ENCODE peak calls at places on chromosomes 2 and 18, in four cellular contexts. S is OCI-LY7, C is fibroblast of pulmonary artery, P is breast epithelium. K is an unnamed sample.

GRCh38 chr2:202022755-202023154 is 10.9 kb upstream of the FZD7 start:
- DNase-seq in S (no peak), C (no peak), P (no peak), K (no peak)

GRCh38 chr2:138446043-138446442 is 55.5 kb upstream of the SPOPL start:
- DNase-seq in S (no peak), C (no peak), P (no peak), K (no peak)

GRCh38 chr2:9703701-9704221 is 73.0 kb upstream of the YWHAQ start:
- DNase-seq in S (no peak), C (peak), P (no peak), K (peak)

GRCh38 chr2:28366496-28367282 is 26.0 kb upstream of the FOSL2 start:
- DNase-seq in S (no peak), C (peak), P (no peak), K (no peak)

GRCh38 chr2:219608399-219608964 is 10.8 kb downstream of the STK11IP start:
- DNase-seq in S (no peak), C (no peak), P (no peak), K (no peak)

GRCh38 chr2:224195954-224196571 is 157.0 kb upstream of the SERPINE2 start:
- DNase-seq in S (no peak), C (peak), P (no peak), K (no peak)

GRCh38 chr18:9712130-9712577 is 4.1 kb downstream of the RAB31 start:
- DNase-seq in S (no peak), C (no peak), P (no peak), K (no peak)

GRCh38 chr2:224133387-224133786 is 94.3 kb upstream of the SERPINE2 start:
- DNase-seq in S (no peak), C (no peak), P (no peak), K (no peak)

GRCh38 chr18:72588339-72588738 is 44.2 kb upstream of the CBLN2 start:
- DNase-seq in S (no peak), C (no peak), P (no peak), K (no peak)

GRCh38 chr2:218423584-218423983 is 4.7 kb downstream of the VIL1 start:
- DNase-seq in S (no peak), C (no peak), P (no peak), K (no peak)
- TF ChIP-seq CTCF in S (no peak), C (no peak), P (no peak), K (no peak)

GRCh38 chr2:240252191-240252871 is 111.9 kb upstream of the OTOS start:
- DNase-seq in S (no peak), C (no peak), P (no peak), K (no peak)
- TF ChIP-seq CTCF in S (no peak), C (no peak), P (no peak), K (no peak)

GRCh38 chr18:13555192-13555591 is 171.2 kb downstream of the FAM210A start:
- DNase-seq in S (no peak), C (no peak), P (no peak), K (no peak)
- TF ChIP-seq CTCF in S (no peak), C (no peak), P (no peak), K (no peak)

GRCh38 chr18:4453712-4454547 is 1.2 kb downstream of the DLGAP1 start:
- DNase-seq in S (no peak), C (no peak), P (no peak), K (no peak)
- TF ChIP-seq CTCF in S (no peak), C (no peak), P (no peak), K (no peak)

GRCh38 chr18:31428211-31428610 is 19.3 kb upstream of the DSG3 start:
- DNase-seq in S (no peak), C (no peak), P (no peak), K (no peak)

GRCh38 chr18:31427010-31427409 is 20.5 kb upstream of the DSG3 start:
- DNase-seq in S (no peak), C (no peak), P (no peak), K (no peak)

GRCh38 chr18:31426021-31426420 is 21.5 kb upstream of the DSG3 start:
- DNase-seq in S (no peak), C (no peak), P (no peak), K (no peak)

GRCh38 chr18:31420524-31420923 is 27.0 kb upstream of the DSG3 start:
- DNase-seq in S (no peak), C (no peak), P (no peak), K (no peak)

DNA sequence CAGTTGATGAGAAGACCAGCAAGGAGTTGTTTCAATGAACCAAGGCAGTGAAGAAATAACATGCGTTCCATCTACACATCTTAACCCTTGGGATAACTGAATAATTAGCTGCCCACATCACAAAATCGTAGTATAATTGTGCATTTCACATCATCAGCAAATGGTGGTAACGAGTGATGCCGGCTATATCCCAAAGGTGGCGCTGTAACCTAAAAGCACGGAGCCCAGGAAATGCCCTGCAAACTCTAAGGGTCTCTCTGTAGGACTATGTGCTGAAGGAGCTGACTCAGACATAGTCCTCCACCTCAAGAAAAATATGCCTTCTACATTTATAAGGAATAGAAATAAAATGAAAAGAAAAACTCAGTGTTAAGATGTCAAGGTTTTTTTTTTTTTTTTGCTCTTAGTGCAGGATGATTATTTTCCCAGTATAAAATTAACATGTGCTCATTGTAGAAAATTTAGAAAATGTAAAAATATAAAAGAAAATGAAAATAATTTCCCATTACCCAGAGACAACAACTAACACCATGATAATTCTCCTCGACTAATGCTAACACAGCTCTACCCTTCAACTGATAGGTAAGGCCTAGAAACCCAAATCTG is 23.1 kb upstream of the DSG3 start:
- DNase-seq in S (peak), C (peak), P (no peak), K (peak)
- TF ChIP-seq CTCF in S (peak), C (peak), P (peak), K (peak)

DNA sequence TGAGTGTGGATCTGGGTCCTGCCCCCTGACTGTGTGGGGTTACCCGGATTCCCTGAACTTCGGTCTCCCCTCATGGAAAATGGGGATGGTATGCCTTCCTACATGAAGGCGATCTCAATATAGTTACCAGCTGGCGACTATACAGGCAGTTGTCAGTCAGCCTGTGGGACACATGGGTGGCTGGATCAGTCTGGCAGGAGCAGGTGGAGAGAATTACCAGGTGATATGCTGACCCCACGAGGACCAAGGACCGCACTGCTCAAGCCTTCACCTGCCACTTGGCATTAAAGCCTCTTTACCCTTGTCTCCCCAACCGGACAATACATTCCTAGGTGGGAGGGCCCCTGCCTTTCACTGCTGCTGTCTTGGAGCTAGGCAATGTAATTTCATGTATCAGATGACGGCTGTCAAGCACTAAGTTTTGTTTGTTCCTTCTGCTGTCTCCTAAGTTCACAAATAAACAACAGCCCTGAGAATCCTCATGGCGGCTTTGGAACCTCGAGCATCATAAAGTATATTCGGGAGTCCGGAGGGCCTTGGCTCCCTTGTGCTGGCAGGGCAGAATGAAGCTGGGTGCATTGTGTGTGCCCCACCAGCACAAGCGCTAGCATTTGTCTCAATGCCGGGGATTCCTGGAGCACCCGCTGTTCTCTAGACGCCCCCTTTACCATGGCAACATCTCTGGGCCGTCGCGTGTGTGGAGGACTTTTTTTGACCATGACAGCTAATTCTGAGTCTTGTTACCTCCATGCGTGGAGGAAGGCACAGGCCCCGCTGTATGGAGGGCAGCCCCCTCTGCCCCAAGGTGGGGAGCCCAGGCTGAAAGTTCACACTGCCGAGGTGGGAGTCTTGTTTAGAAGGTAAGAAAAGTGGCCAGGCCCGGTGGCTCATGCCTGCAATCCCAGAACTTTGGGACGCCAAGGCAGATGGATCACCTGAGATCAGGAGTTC is 48.6 kb downstream of the PDCL3 start:
- DNase-seq in S (no peak), C (no peak), P (no peak), K (no peak)
- TF ChIP-seq CTCF in S (no peak), C (no peak), P (no peak), K (no peak)

GRCh38 chr18:67864677-67865340 is 348.3 kb upstream of the DSEL start:
- DNase-seq in S (no peak), C (peak), P (no peak), K (no peak)
- TF ChIP-seq CTCF in S (no peak), C (no peak), P (no peak), K (no peak)

K was measured in Panc1.